ENCODE peak calls at places on chromosomes 5 and 9, in eight cellular contexts. V is activated T-cell treated with anti-CD3 and anti-CD28 coated beads for 4 hours; O is NCI-H1092 treated with DMSO at 0.1 percent for 48 hours; F is activated CD4-positive, alpha-beta T cell treated with anti-CD3 and anti-CD28 coated beads for 24 hours; N is ELF-1; K is germinal center; S is vagina; Q is C1 segment of cervical spinal cord. L is an unnamed sample.

GRCh38 chr5:145574889-145575573 is 260.1 kb downstream of the PRELID2 start:
- DNase-seq in V (no peak), O (no peak), F (no peak), N (no peak), K (no peak), S (no peak), Q (no peak), L (no peak)

GRCh38 chr5:62720036-62720441 is 141.4 kb downstream of the LRRC70 start:
- DNase-seq in V (no peak), O (peak), F (no peak), N (peak), K (peak), S (no peak), Q (no peak), L (no peak)

GRCh38 chr9:137674307-137675305 is 55.8 kb downstream of the EHMT1 start:
- DNase-seq in V (no peak), O (no peak), F (no peak), N (peak), K (no peak), S (no peak), Q (no peak), L (no peak)

GRCh38 chr9:111896942-111897830 is 572 bp downstream of the UGCG start:
- DNase-seq in V (peak), O (peak), F (no peak), N (peak), K (peak), S (peak), Q (peak), L (no peak)

GRCh38 chr9:27470291-27470805 is 53.7 kb upstream of the IFNK start:
- DNase-seq in V (no peak), O (no peak), F (no peak), N (peak), K (no peak), S (no peak), Q (no peak), L (no peak)

GRCh38 chr5:60668715-60669304 is 31.2 kb downstream of the DEPDC1B start:
- DNase-seq in V (no peak), O (peak), F (no peak), N (no peak), K (peak), S (no peak), Q (no peak), L (no peak)

GRCh38 chr9:125521462-125522327 is 185.3 kb downstream of the MAPKAP1 start:
- DNase-seq in V (no peak), O (no peak), F (peak), N (no peak), K (no peak), S (no peak), Q (no peak), L (no peak)

GRCh38 chr9:134545213-134546211 is 96.1 kb upstream of the COL5A1 start:
- DNase-seq in V (no peak), O (no peak), F (no peak), N (no peak), K (no peak), S (no peak), Q (peak), L (no peak)

GRCh38 chr9:3006917-3007316 is 163.0 kb upstream of the PUM3 start:
- DNase-seq in V (no peak), O (no peak), F (no peak), N (no peak), K (no peak), S (no peak), Q (no peak), L (no peak)

GRCh38 chr9:91486699-91487497 is 63.3 kb upstream of the NFIL3 start:
- DNase-seq in V (no peak), O (no peak), F (no peak), N (no peak), K (no peak), S (no peak), Q (no peak), L (no peak)

GRCh38 chr5:36599986-36600779 is 6.2 kb upstream of the SLC1A3 start:
- DNase-seq in V (no peak), O (no peak), F (no peak), N (no peak), K (no peak), S (no peak), Q (no peak), L (no peak)

GRCh38 chr5:139462582-139463276 is at the start of gene ECSCR:
- DNase-seq in V (no peak), O (no peak), F (no peak), N (peak), K (no peak), S (no peak), Q (no peak), L (no peak)

GRCh38 chr5:116733995-116734716 is 159.5 kb upstream of the SEMA6A start:
- DNase-seq in V (no peak), O (no peak), F (no peak), N (peak), K (no peak), S (no peak), Q (peak), L (no peak)

GRCh38 chr9:101121836-101122399 is 93.4 kb downstream of the PLPPR1 start:
- DNase-seq in V (no peak), O (no peak), F (no peak), N (no peak), K (no peak), S (no peak), Q (no peak), L (no peak)

GRCh38 chr9:19577411-19577810 is 168.6 kb downstream of the ACER2 start:
- DNase-seq in V (no peak), O (no peak), F (no peak), N (no peak), K (no peak), S (no peak), Q (no peak), L (no peak)

GRCh38 chr5:7897014-7897600 is 28.2 kb downstream of the MTRR start:
- DNase-seq in V (no peak), O (peak), F (no peak), N (peak), K (peak), S (no peak), Q (no peak), L (no peak)

GRCh38 chr9:88280816-88281382 is 107.3 kb upstream of the SPIN1 start:
- DNase-seq in V (no peak), O (no peak), F (no peak), N (peak), K (no peak), S (no peak), Q (no peak), L (no peak)

GRCh38 chr9:128836509-128837145 is 7.0 kb upstream of the SPOUT1 start:
- DNase-seq in V (no peak), O (no peak), F (no peak), N (no peak), K (no peak), S (no peak), Q (no peak), L (no peak)

L was measured in NCI-H524 treated with DMSO at 0.1 percent for 48 hours.